ENCODE peak calls at places on chromosomes 11 and 22, in five cellular contexts. G is AG10803; U is heart left ventricle; D is stimulated activated CD4-positive, alpha-beta T cell treated with anti-CD3 and anti-CD28 coated beads, Interleukin-2, amount 100 ng/mL, for 48 hours; M is HFFc6. A is an unnamed sample.

GRCh38 chr22:37229012-37229804 is 14.9 kb downstream of the RAC2 start:
- DNase-seq in U (no peak), D (no peak), G (peak), M (peak), A (peak)

GRCh38 chr11:36139767-36140166 is 149.5 kb downstream of the COMMD9 start:
- DNase-seq in U (no peak), D (no peak), M (no peak), G (no peak), A (no peak)

GRCh38 chr11:825366-826231 is 2.1 kb upstream of the CRACR2B start:
- DNase-seq in G (no peak), M (no peak), D (no peak), U (no peak), A (no peak)

GRCh38 chr22:30869996-30870395 is 98.6 kb downstream of the MORC2 start:
- DNase-seq in M (no peak), U (no peak), D (no peak), G (no peak), A (no peak)

GRCh38 chr11:3903207-3903896 is 47.9 kb downstream of the STIM1 start:
- DNase-seq in U (no peak), G (peak), M (no peak), D (no peak), A (no peak)

GRCh38 chr11:123286761-123287160 is 91.7 kb upstream of the CLMP start:
- DNase-seq in U (no peak), G (peak), D (no peak), M (no peak), A (peak)

GRCh38 chr11:66360406-66361073 is 11.0 kb downstream of the SLC29A2 start:
- DNase-seq in U (no peak), M (no peak), D (no peak), G (no peak), A (no peak)

GRCh38 chr11:70098936-70099335 is 20.8 kb downstream of the ANO1 start:
- DNase-seq in M (no peak), D (no peak), U (peak), G (no peak), A (no peak)

GRCh38 chr11:2257023-2257700 is 13.2 kb downstream of the ASCL2 start:
- DNase-seq in D (no peak), U (no peak), G (no peak), M (no peak), A (no peak)

GRCh38 chr11:119352857-119353260 is 6.4 kb upstream of the MFRP start:
- DNase-seq in U (peak), M (no peak), G (no peak), D (no peak), A (no peak)

GRCh38 chr11:123677510-123677909 is 23.1 kb upstream of the SCN3B start:
- DNase-seq in D (no peak), G (no peak), U (no peak), M (no peak), A (no peak)

GRCh38 chr11:76790251-76790650 is 7.1 kb downstream of the TSKU start:
- DNase-seq in G (no peak), U (peak), D (no peak), M (no peak), A (no peak)

GRCh38 chr11:74870485-74870884 is 78.4 kb downstream of the XRRA1 start:
- DNase-seq in U (no peak), M (peak), D (no peak), G (peak), A (peak)

GRCh38 chr11:84089072-84090057 is 803.2 kb upstream of the CCDC90B start:
- DNase-seq in M (no peak), G (no peak), U (peak), D (no peak), A (no peak)

GRCh38 chr11:11427185-11427944 is 74.3 kb upstream of the CSNK2A3 start:
- DNase-seq in G (no peak), D (no peak), M (no peak), U (no peak), A (no peak)

GRCh38 chr11:68518191-68518590 is 57.6 kb downstream of the PPP6R3 start:
- DNase-seq in G (no peak), U (no peak), M (no peak), D (no peak), A (no peak)

GRCh38 chr11:131656839-131657211 is 286.4 kb downstream of the NTM start:
- DNase-seq in G (no peak), D (no peak), U (no peak), M (no peak), A (no peak)

GRCh38 chr11:116879789-116880402 is 42.5 kb upstream of the APOA1 start:
- DNase-seq in U (no peak), M (peak), G (peak), D (no peak), A (peak)

GRCh38 chr11:66112640-66113098 is 42.6 kb downstream of the PACS1 start:
- DNase-seq in G (peak), U (peak), M (peak), D (no peak), A (peak)

GRCh38 chr11:74090701-74091100 is 80.1 kb downstream of the C2CD3 start:
- DNase-seq in D (no peak), G (no peak), M (no peak), U (no peak), A (no peak)

GRCh38 chr22:38987171-38987895 is 5.2 kb downstream of the APOBEC3B start:
- DNase-seq in D (no peak), G (no peak), M (no peak), U (no peak), A (no peak)

GRCh38 chr22:34236527-34236926 is 316.3 kb upstream of the LARGE1 start:
- DNase-seq in U (peak), D (no peak), M (no peak), G (no peak), A (no peak)

GRCh38 chr22:30272781-30273180 is 6.1 kb upstream of the OSM start:
- DNase-seq in D (no peak), U (no peak), M (no peak), G (no peak), A (no peak)

GRCh38 chr11:42239102-42239501 is 779.6 kb upstream of the LRRC4C start:
- DNase-seq in U (no peak), D (no peak), G (peak), M (peak), A (peak)

GRCh38 chr11:17352925-17353227 is 1.3 kb downstream of the NCR3LG1 start:
- DNase-seq in U (peak), G (peak), M (peak), D (peak), A (peak)

GRCh38 chr11:19027829-19028595 is 32.5 kb downstream of the MRGPRX2 start:
- DNase-seq in D (no peak), M (peak), G (peak), U (no peak), A (peak)

GRCh38 chr11:47185305-47186075 is 744 bp downstream of the PACSIN3 start:
- DNase-seq in U (peak), M (peak), D (no peak), G (peak), A (peak)

GRCh38 chr11:1744879-1745700 is 5.3 kb downstream of the IFITM10 start:
- DNase-seq in D (no peak), G (no peak), U (no peak), M (no peak), A (no peak)